ENCODE peak calls at places on chromosome 19, in nine cellular contexts. One of them, this sample, is unnamed. For H3K27me3 and H3K9me3, the result is how much of the 10 kb centered on the place peaks cover.

GRCh38 chr19:13208131-13208963 is 58.1 kb downstream of the IER2 start:
- ATAC-seq in RWPE2: no peak
- ATAC-seq in right lobe of liver: peak
- ATAC-seq in upper lobe of right lung: peak
- ATAC-seq in CD4-positive, CD25-positive, alpha-beta regulatory T cell: peak
- ATAC-seq in right cardiac atrium: peak
- ATAC-seq in upper lobe of left lung: peak
- ATAC-seq in CD8-positive, alpha-beta T cell: peak
- ATAC-seq in pancreas: peak
- ATAC-seq in this sample: no peak

GRCh38 chr19:10007366-10007765 is 2.9 kb downstream of the COL5A3 start:
- ATAC-seq in RWPE2: no peak
- ATAC-seq in right lobe of liver: no peak
- ATAC-seq in upper lobe of right lung: no peak
- ATAC-seq in CD4-positive, CD25-positive, alpha-beta regulatory T cell: no peak
- ATAC-seq in right cardiac atrium: peak
- ATAC-seq in upper lobe of left lung: peak
- ATAC-seq in CD8-positive, alpha-beta T cell: no peak
- ATAC-seq in pancreas: peak
- ATAC-seq in this sample: peak

GRCh38 chr19:30335306-30335886 is 36.8 kb upstream of the ZNF536 start:
- ATAC-seq in RWPE2: no peak
- ATAC-seq in right lobe of liver: no peak
- ATAC-seq in upper lobe of right lung: no peak
- ATAC-seq in CD4-positive, CD25-positive, alpha-beta regulatory T cell: no peak
- ATAC-seq in right cardiac atrium: no peak
- ATAC-seq in upper lobe of left lung: no peak
- ATAC-seq in CD8-positive, alpha-beta T cell: no peak
- ATAC-seq in pancreas: no peak
- ATAC-seq in this sample: no peak

GRCh38 chr19:49506575-49507105 is 5.8 kb upstream of the FCGRT start:
- ATAC-seq in RWPE2: peak
- ATAC-seq in right lobe of liver: peak
- ATAC-seq in upper lobe of right lung: peak
- ATAC-seq in CD4-positive, CD25-positive, alpha-beta regulatory T cell: peak
- ATAC-seq in right cardiac atrium: peak
- ATAC-seq in upper lobe of left lung: peak
- ATAC-seq in CD8-positive, alpha-beta T cell: peak
- ATAC-seq in pancreas: peak
- ATAC-seq in this sample: peak

GRCh38 chr19:42573642-42574041 is 21.1 kb downstream of the CEACAM8 start:
- ATAC-seq in RWPE2: no peak
- ATAC-seq in right lobe of liver: no peak
- ATAC-seq in upper lobe of right lung: no peak
- ATAC-seq in CD4-positive, CD25-positive, alpha-beta regulatory T cell: no peak
- ATAC-seq in right cardiac atrium: no peak
- ATAC-seq in upper lobe of left lung: no peak
- ATAC-seq in CD8-positive, alpha-beta T cell: no peak
- ATAC-seq in pancreas: no peak
- ATAC-seq in this sample: no peak

GRCh38 chr19:3360494-3361383 is 5.6 kb upstream of the NFIC start:
- ATAC-seq in RWPE2: peak
- ATAC-seq in right lobe of liver: peak
- ATAC-seq in upper lobe of right lung: peak
- ATAC-seq in CD4-positive, CD25-positive, alpha-beta regulatory T cell: peak
- ATAC-seq in right cardiac atrium: peak
- ATAC-seq in upper lobe of left lung: peak
- ATAC-seq in CD8-positive, alpha-beta T cell: peak
- ATAC-seq in pancreas: peak
- ATAC-seq in this sample: peak

GRCh38 chr19:27896091-27896490 is 1316.9 kb downstream of the UQCRFS1 start:
- ATAC-seq in RWPE2: no peak
- ATAC-seq in right lobe of liver: no peak
- ATAC-seq in upper lobe of right lung: no peak
- ATAC-seq in CD4-positive, CD25-positive, alpha-beta regulatory T cell: no peak
- ATAC-seq in right cardiac atrium: no peak
- ATAC-seq in upper lobe of left lung: no peak
- ATAC-seq in CD8-positive, alpha-beta T cell: no peak
- ATAC-seq in pancreas: no peak
- ATAC-seq in this sample: no peak

GRCh38 chr19:41356984-41357739 is 3.4 kb upstream of the TGFB1 start:
- ATAC-seq in RWPE2: no peak
- ATAC-seq in right lobe of liver: no peak
- ATAC-seq in upper lobe of right lung: no peak
- ATAC-seq in CD4-positive, CD25-positive, alpha-beta regulatory T cell: no peak
- ATAC-seq in right cardiac atrium: no peak
- ATAC-seq in upper lobe of left lung: no peak
- ATAC-seq in CD8-positive, alpha-beta T cell: no peak
- ATAC-seq in pancreas: no peak
- ATAC-seq in this sample: no peak

GRCh38 chr19:18239303-18239702 is 13.1 kb upstream of the PDE4C start:
- ATAC-seq in RWPE2: no peak
- ATAC-seq in right lobe of liver: no peak
- ATAC-seq in upper lobe of right lung: no peak
- ATAC-seq in CD4-positive, CD25-positive, alpha-beta regulatory T cell: no peak
- ATAC-seq in right cardiac atrium: no peak
- ATAC-seq in upper lobe of left lung: no peak
- ATAC-seq in CD8-positive, alpha-beta T cell: no peak
- ATAC-seq in pancreas: no peak
- ATAC-seq in this sample: no peak

GRCh38 chr19:13712767-13713201 is 51.5 kb upstream of the MRI1 start:
- ATAC-seq in RWPE2: no peak
- ATAC-seq in right lobe of liver: no peak
- ATAC-seq in upper lobe of right lung: no peak
- ATAC-seq in CD4-positive, CD25-positive, alpha-beta regulatory T cell: no peak
- ATAC-seq in right cardiac atrium: peak
- ATAC-seq in upper lobe of left lung: no peak
- ATAC-seq in CD8-positive, alpha-beta T cell: no peak
- ATAC-seq in pancreas: no peak
- ATAC-seq in this sample: no peak

GRCh38 chr19:17348700-17349099 is 11.3 kb downstream of the GTPBP3 start:
- ATAC-seq in RWPE2: no peak
- ATAC-seq in right lobe of liver: peak
- ATAC-seq in upper lobe of right lung: peak
- ATAC-seq in CD4-positive, CD25-positive, alpha-beta regulatory T cell: no peak
- ATAC-seq in right cardiac atrium: peak
- ATAC-seq in upper lobe of left lung: peak
- ATAC-seq in CD8-positive, alpha-beta T cell: no peak
- ATAC-seq in pancreas: peak
- ATAC-seq in this sample: peak

GRCh38 chr19:15469513-15470297 is 5.4 kb upstream of the RASAL3 start:
- ATAC-seq in RWPE2: peak
- ATAC-seq in right lobe of liver: peak
- ATAC-seq in upper lobe of right lung: peak
- ATAC-seq in CD4-positive, CD25-positive, alpha-beta regulatory T cell: peak
- ATAC-seq in right cardiac atrium: peak
- ATAC-seq in upper lobe of left lung: peak
- ATAC-seq in CD8-positive, alpha-beta T cell: peak
- ATAC-seq in pancreas: peak
- ATAC-seq in this sample: peak

GRCh38 chr19:6233827-6234511 is 45.8 kb downstream of the MLLT1 start:
- ATAC-seq in RWPE2: no peak
- ATAC-seq in right lobe of liver: peak
- ATAC-seq in upper lobe of right lung: peak
- ATAC-seq in CD4-positive, CD25-positive, alpha-beta regulatory T cell: no peak
- ATAC-seq in right cardiac atrium: peak
- ATAC-seq in upper lobe of left lung: peak
- ATAC-seq in CD8-positive, alpha-beta T cell: no peak
- ATAC-seq in pancreas: no peak
- ATAC-seq in this sample: peak

GRCh38 chr19:14019100-14019499 is 8.8 kb upstream of the RLN3 start:
- ATAC-seq in RWPE2: no peak
- ATAC-seq in right lobe of liver: no peak
- ATAC-seq in upper lobe of right lung: no peak
- ATAC-seq in CD4-positive, CD25-positive, alpha-beta regulatory T cell: no peak
- ATAC-seq in right cardiac atrium: no peak
- ATAC-seq in upper lobe of left lung: no peak
- ATAC-seq in CD8-positive, alpha-beta T cell: no peak
- ATAC-seq in pancreas: no peak
- ATAC-seq in this sample: no peak

GRCh38 chr19:17052439-17052838 is 22.8 kb downstream of the HAUS8 start:
- ATAC-seq in RWPE2: no peak
- ATAC-seq in right lobe of liver: peak
- ATAC-seq in upper lobe of right lung: peak
- ATAC-seq in CD4-positive, CD25-positive, alpha-beta regulatory T cell: no peak
- ATAC-seq in right cardiac atrium: peak
- ATAC-seq in upper lobe of left lung: peak
- ATAC-seq in CD8-positive, alpha-beta T cell: no peak
- ATAC-seq in pancreas: peak
- ATAC-seq in this sample: no peak

GRCh38 chr19:48186015-48186414 is 15.5 kb downstream of the ZSWIM9 start:
- ATAC-seq in RWPE2: no peak
- ATAC-seq in right lobe of liver: no peak
- ATAC-seq in upper lobe of right lung: no peak
- ATAC-seq in CD4-positive, CD25-positive, alpha-beta regulatory T cell: no peak
- ATAC-seq in right cardiac atrium: no peak
- ATAC-seq in upper lobe of left lung: no peak
- ATAC-seq in CD8-positive, alpha-beta T cell: no peak
- ATAC-seq in pancreas: no peak
- ATAC-seq in this sample: no peak

GRCh38 chr19:38184815-38185214 is 39.2 kb downstream of the DPF1 start:
- ATAC-seq in RWPE2: no peak
- ATAC-seq in right lobe of liver: no peak
- ATAC-seq in upper lobe of right lung: no peak
- ATAC-seq in CD4-positive, CD25-positive, alpha-beta regulatory T cell: no peak
- ATAC-seq in right cardiac atrium: no peak
- ATAC-seq in upper lobe of left lung: no peak
- ATAC-seq in CD8-positive, alpha-beta T cell: no peak
- ATAC-seq in pancreas: no peak
- ATAC-seq in this sample: no peak

GRCh38 chr19:11247391-11247790 is 8.0 kb downstream of the ANGPTL8 start:
- ATAC-seq in RWPE2: no peak
- ATAC-seq in right lobe of liver: no peak
- ATAC-seq in upper lobe of right lung: peak
- ATAC-seq in CD4-positive, CD25-positive, alpha-beta regulatory T cell: no peak
- ATAC-seq in right cardiac atrium: peak
- ATAC-seq in upper lobe of left lung: no peak
- ATAC-seq in CD8-positive, alpha-beta T cell: no peak
- ATAC-seq in pancreas: no peak
- ATAC-seq in this sample: peak

GRCh38 chr19:46116121-46116520 is 8.4 kb downstream of the IGFL3 start:
- ATAC-seq in RWPE2: no peak
- ATAC-seq in right lobe of liver: no peak
- ATAC-seq in upper lobe of right lung: no peak
- ATAC-seq in CD4-positive, CD25-positive, alpha-beta regulatory T cell: no peak
- ATAC-seq in right cardiac atrium: no peak
- ATAC-seq in upper lobe of left lung: no peak
- ATAC-seq in CD8-positive, alpha-beta T cell: no peak
- ATAC-seq in pancreas: no peak
- ATAC-seq in this sample: no peak

GRCh38 chr19:46118136-46118535 is 6.4 kb downstream of the IGFL3 start:
- ATAC-seq in RWPE2: peak
- ATAC-seq in right lobe of liver: no peak
- ATAC-seq in upper lobe of right lung: no peak
- ATAC-seq in CD4-positive, CD25-positive, alpha-beta regulatory T cell: no peak
- ATAC-seq in right cardiac atrium: no peak
- ATAC-seq in upper lobe of left lung: no peak
- ATAC-seq in CD8-positive, alpha-beta T cell: no peak
- ATAC-seq in pancreas: no peak
- ATAC-seq in this sample: no peak

GRCh38 chr19:46112527-46112926 is 12.0 kb downstream of the IGFL3 start:
- ATAC-seq in RWPE2: no peak
- ATAC-seq in right lobe of liver: no peak
- ATAC-seq in upper lobe of right lung: no peak
- ATAC-seq in CD4-positive, CD25-positive, alpha-beta regulatory T cell: no peak
- ATAC-seq in right cardiac atrium: no peak
- ATAC-seq in upper lobe of left lung: no peak
- ATAC-seq in CD8-positive, alpha-beta T cell: no peak
- ATAC-seq in pancreas: no peak
- ATAC-seq in this sample: no peak

GRCh38 chr19:46113726-46114125 is 10.8 kb downstream of the IGFL3 start:
- ATAC-seq in RWPE2: no peak
- ATAC-seq in right lobe of liver: no peak
- ATAC-seq in upper lobe of right lung: no peak
- ATAC-seq in CD4-positive, CD25-positive, alpha-beta regulatory T cell: no peak
- ATAC-seq in right cardiac atrium: no peak
- ATAC-seq in upper lobe of left lung: no peak
- ATAC-seq in CD8-positive, alpha-beta T cell: no peak
- ATAC-seq in pancreas: no peak
- ATAC-seq in this sample: no peak

GRCh38 chr19:46115396-46116109 is 8.9 kb downstream of the IGFL3 start:
- ATAC-seq in RWPE2: peak
- ATAC-seq in right lobe of liver: no peak
- ATAC-seq in upper lobe of right lung: no peak
- ATAC-seq in CD4-positive, CD25-positive, alpha-beta regulatory T cell: no peak
- ATAC-seq in right cardiac atrium: peak
- ATAC-seq in upper lobe of left lung: peak
- ATAC-seq in CD8-positive, alpha-beta T cell: no peak
- ATAC-seq in pancreas: peak
- ATAC-seq in this sample: no peak
- H3K27me3 ChIP-seq in RWPE2: under half
- H3K27me3 ChIP-seq in right lobe of liver: under half
- H3K27me3 ChIP-seq in upper lobe of right lung: under half
- H3K27me3 ChIP-seq in CD4-positive, CD25-positive, alpha-beta regulatory T cell: under half
- H3K27me3 ChIP-seq in right cardiac atrium: under half
- H3K27me3 ChIP-seq in upper lobe of left lung: under half
- H3K27me3 ChIP-seq in CD8-positive, alpha-beta T cell: under half
- H3K27me3 ChIP-seq in pancreas: under half
- H3K27me3 ChIP-seq in this sample: half or more

GRCh38 chr19:52269338-52270261 is at the start of gene ZNF766:
- ATAC-seq in RWPE2: peak
- ATAC-seq in right lobe of liver: peak
- ATAC-seq in upper lobe of right lung: peak
- ATAC-seq in CD4-positive, CD25-positive, alpha-beta regulatory T cell: peak
- ATAC-seq in right cardiac atrium: peak
- ATAC-seq in upper lobe of left lung: peak
- ATAC-seq in CD8-positive, alpha-beta T cell: peak
- ATAC-seq in pancreas: peak
- ATAC-seq in this sample: peak
- H3K9me3 ChIP-seq in RWPE2: under half
- H3K9me3 ChIP-seq in right lobe of liver: under half
- H3K9me3 ChIP-seq in upper lobe of right lung: under half
- H3K9me3 ChIP-seq in CD4-positive, CD25-positive, alpha-beta regulatory T cell: under half
- H3K9me3 ChIP-seq in right cardiac atrium: under half
- H3K9me3 ChIP-seq in upper lobe of left lung: under half
- H3K9me3 ChIP-seq in CD8-positive, alpha-beta T cell: under half
- H3K9me3 ChIP-seq in pancreas: under half
- H3K9me3 ChIP-seq in this sample: under half

GRCh38 chr19:51509823-51510660 is 8.4 kb upstream of the SIGLEC12 start:
- ATAC-seq in RWPE2: no peak
- ATAC-seq in right lobe of liver: no peak
- ATAC-seq in upper lobe of right lung: peak
- ATAC-seq in CD4-positive, CD25-positive, alpha-beta regulatory T cell: no peak
- ATAC-seq in right cardiac atrium: no peak
- ATAC-seq in upper lobe of left lung: no peak
- ATAC-seq in CD8-positive, alpha-beta T cell: no peak
- ATAC-seq in pancreas: no peak
- ATAC-seq in this sample: no peak
- H3K27me3 ChIP-seq in RWPE2: under half
- H3K27me3 ChIP-seq in right lobe of liver: under half
- H3K27me3 ChIP-seq in upper lobe of right lung: under half
- H3K27me3 ChIP-seq in CD4-positive, CD25-positive, alpha-beta regulatory T cell: under half
- H3K27me3 ChIP-seq in right cardiac atrium: under half
- H3K27me3 ChIP-seq in upper lobe of left lung: under half
- H3K27me3 ChIP-seq in CD8-positive, alpha-beta T cell: under half
- H3K27me3 ChIP-seq in pancreas: under half
- H3K27me3 ChIP-seq in this sample: under half

DNA sequence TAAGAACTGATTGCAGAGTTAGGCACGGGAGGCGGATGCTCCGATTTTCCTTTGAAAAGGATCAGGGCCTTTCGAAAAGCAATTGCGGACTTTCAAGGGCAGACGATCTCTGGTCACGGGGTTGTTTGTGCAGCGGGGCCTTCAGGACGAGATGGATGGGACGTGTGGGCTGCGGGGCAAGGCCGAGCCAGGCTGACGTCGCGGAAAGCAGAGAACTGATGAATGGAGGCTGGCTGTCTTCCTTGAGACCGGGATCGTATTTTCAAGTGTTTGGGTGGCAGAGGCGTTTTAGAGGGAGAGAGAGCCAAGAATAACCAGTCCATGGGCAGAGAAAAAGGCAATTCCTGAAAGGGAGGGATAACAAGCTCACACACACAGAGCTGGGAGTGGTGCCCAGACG is 138.9 kb upstream of the USP29 start:
- ATAC-seq in RWPE2: no peak
- ATAC-seq in right lobe of liver: no peak
- ATAC-seq in upper lobe of right lung: no peak
- ATAC-seq in CD4-positive, CD25-positive, alpha-beta regulatory T cell: no peak
- ATAC-seq in right cardiac atrium: no peak
- ATAC-seq in upper lobe of left lung: no peak
- ATAC-seq in CD8-positive, alpha-beta T cell: no peak
- ATAC-seq in pancreas: no peak
- ATAC-seq in this sample: no peak
- H3K9me3 ChIP-seq in RWPE2: under half
- H3K9me3 ChIP-seq in right lobe of liver: under half
- H3K9me3 ChIP-seq in upper lobe of right lung: under half
- H3K9me3 ChIP-seq in CD4-positive, CD25-positive, alpha-beta regulatory T cell: half or more
- H3K9me3 ChIP-seq in right cardiac atrium: under half
- H3K9me3 ChIP-seq in upper lobe of left lung: under half
- H3K9me3 ChIP-seq in CD8-positive, alpha-beta T cell: under half
- H3K9me3 ChIP-seq in pancreas: under half
- H3K9me3 ChIP-seq in this sample: under half

This sample was measured in gastroesophageal sphincter.